ENCODE peak calls at places on chromosomes 1 and 21, in four cellular contexts. B, D, L and Y are unnamed samples.

GRCh38 chr21:32413697-32414578 is 1.4 kb downstream of the EVA1C start:
- DNase-seq in B (peak; percentile 53), D (no peak), L (no peak), Y (no peak)

GRCh38 chr1:55052221-55053142 is 13.1 kb downstream of the PCSK9 start:
- DNase-seq in D (no peak), B (no peak), L (no peak), Y (no peak)

GRCh38 chr1:164786980-164787833 is 228.2 kb downstream of the PBX1 start:
- DNase-seq in L (peak; percentile 88), D (peak; percentile 77), B (peak; percentile 81), Y (peak; percentile 92)

GRCh38 chr1:57192256-57192655 is 226.4 kb upstream of the C8B start:
- DNase-seq in B (no peak), L (no peak), D (no peak), Y (no peak)

GRCh38 chr1:94025383-94026340 is 95.3 kb downstream of the ABCA4 start:
- DNase-seq in B (no peak), D (peak; percentile 73), L (peak; percentile 19), Y (peak; percentile 19)

GRCh38 chr1:196650403-196650802 is 1.4 kb upstream of the CFH start:
- DNase-seq in D (no peak), B (no peak), L (no peak), Y (no peak)

GRCh38 chr1:65148548-65149390 is 766 bp downstream of the AK4 start:
- DNase-seq in B (peak; percentile 87), D (peak; percentile 17), L (no peak), Y (peak; percentile 24)

GRCh38 chr21:8993284-8993942 is 1528.0 kb upstream of the TPTE start:
- DNase-seq in B (no peak), L (no peak), D (no peak), Y (no peak)

GRCh38 chr1:240823357-240823756 is 211.4 kb upstream of the GREM2 start:
- DNase-seq in B (no peak), L (no peak), D (no peak), Y (no peak)

GRCh38 chr1:156463874-156464273 is 36.7 kb downstream of the MEF2D start:
- DNase-seq in B (no peak), D (no peak), L (no peak), Y (no peak)

GRCh38 chr1:31110846-31111245 is 45.3 kb upstream of the PUM1 start:
- DNase-seq in L (no peak), B (no peak), D (no peak), Y (peak; percentile 20)

GRCh38 chr1:75539230-75540116 is 71.4 kb downstream of the SLC44A5 start:
- DNase-seq in B (no peak), D (peak; percentile 51), L (no peak), Y (no peak)

GRCh38 chr1:201019321-201019977 is 4.1 kb downstream of the KIF21B start:
- DNase-seq in D (peak; percentile 63), B (peak; percentile 88), L (no peak), Y (peak; percentile 19)

GRCh38 chr1:198922638-198923430 is 284.0 kb downstream of the PTPRC start:
- DNase-seq in D (no peak), B (no peak), L (no peak), Y (no peak)